ENCODE peak calls at places on chromosomes 4 and X, in six cellular contexts. Q is right cardiac atrium, M is fibroblast of lung, W is tibial nerve, N is cardiac muscle cell, I is IMR-90. O is an unnamed sample.

GRCh38 chr4:39970559-39971270 is 7.0 kb downstream of the PDS5A start:
- DNase-seq in W (no peak), N (peak; percentile 45), I (no peak), Q (no peak), M (peak; percentile 82), O (no peak)

GRCh38 chrX:150486011-150486410 is 82.4 kb upstream of the MTM1 start:
- DNase-seq in M (peak; percentile 36), W (no peak), I (peak; percentile 59), N (peak; percentile 69), Q (peak; percentile 71), O (no peak)

GRCh38 chr4:15006416-15007024 is 4.2 kb downstream of the CPEB2 start:
- DNase-seq in W (no peak), I (peak; percentile 18), M (peak; percentile 19), Q (no peak), N (peak; percentile 20), O (no peak)

GRCh38 chr4:159540038-159540437 is 437.2 kb downstream of the RAPGEF2 start:
- DNase-seq in M (peak; percentile 13), Q (no peak), N (no peak), W (no peak), I (no peak), O (no peak)

GRCh38 chrX:118861338-118861737 is 37.7 kb downstream of the ZCCHC12 start:
- DNase-seq in Q (no peak), W (no peak), N (no peak), M (no peak), I (no peak), O (no peak)

GRCh38 chr4:60683357-60683756 is 516.8 kb upstream of the ADGRL3 start:
- DNase-seq in Q (no peak), I (peak; percentile 94), M (peak; percentile 89), N (peak; percentile 20), W (no peak), O (no peak)

GRCh38 chrX:106177106-106177981 is 9.2 kb downstream of the PWWP3B start:
- DNase-seq in N (peak; percentile 87), M (peak; percentile 41), I (no peak), Q (peak; percentile 84), W (peak; percentile 13), O (peak; percentile 72)

GRCh38 chrX:20280938-20281337 is 14.2 kb upstream of the RPS6KA3 start:
- DNase-seq in W (no peak), Q (no peak), M (no peak), N (no peak), I (no peak), O (no peak)

GRCh38 chrX:149152941-149153340 is 352.2 kb downstream of the IDS start:
- DNase-seq in W (no peak), M (no peak), Q (no peak), I (no peak), N (peak; percentile 38), O (no peak)

DNA sequence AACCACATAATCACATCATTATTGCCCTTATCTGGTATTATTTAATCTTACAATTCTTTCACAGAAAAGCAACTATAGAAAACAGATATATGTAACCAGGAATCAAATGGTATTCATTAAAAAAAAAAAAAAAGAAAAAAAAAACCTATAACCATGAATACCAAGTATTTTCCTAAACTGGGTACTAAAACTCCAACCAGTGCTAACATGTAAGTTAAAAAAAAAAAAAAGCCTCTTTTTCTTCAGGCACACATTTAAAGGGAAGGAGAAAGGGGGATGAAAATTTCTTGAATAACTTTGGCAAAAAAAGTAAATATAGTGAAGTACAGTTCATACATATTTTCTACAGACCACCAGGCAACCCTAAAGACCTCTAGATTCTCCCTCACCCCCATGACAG is 2.1 kb downstream of the PPAT start:
- DNase-seq in W (no peak), M (no peak), I (no peak), N (no peak), Q (no peak), O (no peak)
- H3K4me1 ChIP-seq in W (peaks cover 3% of the 10 kb centered on the region), M (no peaks in the 10 kb centered on the region), I (no peaks in the 10 kb centered on the region), N (peaks cover 8% of the 10 kb centered on the region), Q (no peaks in the 10 kb centered on the region), O (no peaks in the 10 kb centered on the region)

DNA sequence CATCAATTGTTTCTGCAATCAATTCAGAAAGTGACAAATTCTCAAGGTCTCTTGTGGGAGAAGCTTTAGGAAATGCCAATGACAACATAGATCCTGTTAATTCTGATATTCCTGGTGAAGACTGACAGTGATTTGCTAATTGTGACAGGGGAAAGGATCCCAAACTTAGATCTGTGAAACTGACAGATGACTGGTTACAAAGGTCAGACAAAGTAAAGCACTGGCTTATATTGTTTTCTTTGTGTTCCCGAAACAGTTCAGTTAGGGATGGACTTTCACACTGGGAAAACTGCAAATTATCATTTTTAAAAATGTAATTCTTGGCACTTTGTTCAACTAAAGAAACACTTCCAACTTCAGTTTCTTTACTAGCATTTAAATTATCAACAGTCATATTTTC is 30.1 kb downstream of the NAT8L start:
- DNase-seq in I (no peak), Q (no peak), N (no peak), M (no peak), W (no peak), O (no peak)
- H3K4me1 ChIP-seq in I (no peaks in the 10 kb centered on the region), Q (no peaks in the 10 kb centered on the region), N (peaks cover 31% of the 10 kb centered on the region), M (no peaks in the 10 kb centered on the region), W (no peaks in the 10 kb centered on the region), O (no peaks in the 10 kb centered on the region)

GRCh38 chr4:173182403-173182802 is 13.8 kb downstream of the GALNT7 start:
- DNase-seq in W (no peak), Q (no peak), M (peak; percentile 95), I (peak; percentile 88), N (peak; percentile 65), O (no peak)
- H3K4me1 ChIP-seq in W (no peaks in the 10 kb centered on the region), Q (no peaks in the 10 kb centered on the region), M (peaks cover 9% of the 10 kb centered on the region), I (peaks cover 4% of the 10 kb centered on the region), N (peaks cover 12% of the 10 kb centered on the region), O (no peaks in the 10 kb centered on the region)

GRCh38 chr4:184350964-184351363 is 123.4 kb downstream of the IRF2 start:
- DNase-seq in M (no peak), Q (no peak), W (no peak), I (no peak), N (no peak), O (no peak)
- H3K4me1 ChIP-seq in M (peaks cover 5% of the 10 kb centered on the region), Q (peaks cover 18% of the 10 kb centered on the region), W (peaks cover 17% of the 10 kb centered on the region), I (peaks cover 23% of the 10 kb centered on the region), N (peaks cover 22% of the 10 kb centered on the region), O (peaks cover 5% of the 10 kb centered on the region)

GRCh38 chr4:124431663-124432192 is 280.8 kb downstream of the ANKRD50 start:
- DNase-seq in Q (no peak), W (no peak), N (no peak), M (peak; percentile 35), I (peak; percentile 75), O (no peak)

GRCh38 chr4:124433044-124433443 is 279.5 kb downstream of the ANKRD50 start:
- DNase-seq in Q (no peak), M (no peak), I (no peak), N (no peak), W (no peak), O (no peak)

GRCh38 chr4:124435276-124435675 is 277.3 kb downstream of the ANKRD50 start:
- DNase-seq in Q (no peak), I (no peak), W (no peak), M (no peak), N (peak; percentile 59), O (no peak)

GRCh38 chr4:124432500-124432899 is 280.0 kb downstream of the ANKRD50 start:
- DNase-seq in M (peak; percentile 77), I (peak; percentile 27), W (no peak), Q (no peak), N (peak; percentile 42), O (no peak)

GRCh38 chr4:124433500-124433899 is 279.0 kb downstream of the ANKRD50 start:
- DNase-seq in Q (no peak), W (no peak), I (no peak), N (peak; percentile 28), M (peak; percentile 34), O (no peak)
- H3K4me1 ChIP-seq in Q (no peaks in the 10 kb centered on the region), W (no peaks in the 10 kb centered on the region), I (peaks cover 2% of the 10 kb centered on the region), N (no peaks in the 10 kb centered on the region), M (peaks cover 8% of the 10 kb centered on the region), O (no peaks in the 10 kb centered on the region)

O was measured in uterus.